ENCODE peak calls at places on chromosome 3, in nine cellular contexts. I, H, Z, V, E, C, F, P and R are unnamed samples.

GRCh38 chr3:44913868-44914468 is 39.6 kb downstream of the TGM4 start:
- DNase-seq in I (no peak), E (peak; percentile 81), V (peak; percentile 75), Z (peak; percentile 62), F (peak; percentile 52), C (no peak), H (peak; percentile 89), P (peak; percentile 87), R (peak; percentile 87)

GRCh38 chr3:107745354-107745753 is 222.6 kb downstream of the BBX start:
- DNase-seq in F (no peak), I (no peak), P (no peak), C (no peak), V (no peak), Z (no peak), H (no peak), E (no peak), R (no peak)

GRCh38 chr3:147030274-147030673 is 376.1 kb downstream of the ZIC4 start:
- DNase-seq in Z (no peak), V (no peak), C (no peak), F (no peak), E (no peak), P (no peak), I (no peak), H (no peak), R (no peak)

GRCh38 chr3:64586977-64587376 is 100.8 kb downstream of the ADAMTS9 start:
- DNase-seq in E (no peak), F (no peak), H (peak; percentile 8), C (no peak), I (no peak), Z (no peak), P (no peak), V (no peak), R (no peak)

GRCh38 chr3:58572634-58573230 is 4.5 kb downstream of the FAM107A start:
- DNase-seq in C (no peak), Z (no peak), E (no peak), P (no peak), I (no peak), F (no peak), H (no peak), V (no peak), R (no peak)

GRCh38 chr3:14627815-14628214 is 23.7 kb upstream of the CCDC174 start:
- DNase-seq in C (no peak), F (no peak), Z (no peak), E (no peak), I (no peak), V (no peak), P (no peak), H (no peak), R (no peak)

GRCh38 chr3:48891606-48892005 is 7.1 kb downstream of the SLC25A20 start:
- DNase-seq in P (peak; percentile 60), I (no peak), Z (no peak), V (no peak), F (no peak), C (no peak), H (no peak), E (no peak), R (no peak)

GRCh38 chr3:125186261-125186770 is 26.2 kb downstream of the SLC12A8 start:
- DNase-seq in H (no peak), I (no peak), E (no peak), C (no peak), F (no peak), Z (no peak), V (no peak), P (no peak), R (no peak)

GRCh38 chr3:16205156-16205870 is 30.8 kb downstream of the GALNT15 start:
- DNase-seq in Z (no peak), V (no peak), I (no peak), E (no peak), P (peak; percentile 97), C (no peak), F (no peak), H (no peak), R (no peak)

GRCh38 chr3:5264093-5264610 is 76.6 kb downstream of the EDEM1 start:
- DNase-seq in E (no peak), V (no peak), I (no peak), F (no peak), C (no peak), H (no peak), Z (no peak), P (no peak), R (no peak)

GRCh38 chr3:172293093-172293492 is 155.2 kb downstream of the GHSR start:
- DNase-seq in C (no peak), V (no peak), H (no peak), F (no peak), E (no peak), P (no peak), Z (no peak), I (no peak), R (no peak)

GRCh38 chr3:125374501-125374995 is 577 bp downstream of the ZNF148 start:
- DNase-seq in H (peak; percentile 83), F (no peak), I (no peak), C (no peak), Z (no peak), V (peak; percentile 30), P (peak; percentile 36), E (peak; percentile 62), R (peak; percentile 89)

DNA sequence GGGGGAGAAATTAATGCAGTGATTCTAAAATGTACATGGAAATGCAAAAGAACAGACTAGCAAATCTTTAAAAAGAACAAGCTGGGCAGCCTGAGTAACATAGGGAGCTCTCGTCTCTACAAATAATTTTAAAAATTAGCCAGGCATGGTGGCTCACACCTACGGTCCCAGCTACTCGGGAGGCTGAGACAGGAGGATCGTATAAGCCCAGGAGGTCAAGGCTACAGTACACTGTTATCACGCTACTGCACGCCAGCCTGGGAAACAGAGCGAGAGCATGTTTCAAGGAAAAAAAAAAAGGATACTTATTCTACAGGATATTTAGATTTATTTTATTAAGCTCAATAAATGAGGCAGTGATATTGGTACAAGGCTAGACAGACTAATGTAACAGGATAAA is 40.9 kb downstream of the STAG1 start:
- DNase-seq in E (no peak), H (no peak), C (no peak), Z (no peak), I (no peak), P (no peak), F (no peak), V (no peak), R (no peak)
- H3K36me3 ChIP-seq in E (no peaks in the 10 kb centered on the region), H (no peaks in the 10 kb centered on the region), C (peaks cover 19% of the 10 kb centered on the region), Z (no peaks in the 10 kb centered on the region), I (no peaks in the 10 kb centered on the region), P (no peaks in the 10 kb centered on the region), F (no peaks in the 10 kb centered on the region), V (peaks cover 7% of the 10 kb centered on the region), R (no peaks in the 10 kb centered on the region)

GRCh38 chr3:185687479-185687878 is 101.4 kb downstream of the SENP2 start:
- DNase-seq in C (no peak), F (no peak), I (no peak), H (no peak), P (peak; percentile 72), Z (no peak), E (no peak), V (no peak), R (no peak)

GRCh38 chr3:185680216-185680615 is 94.1 kb downstream of the SENP2 start:
- DNase-seq in I (no peak), Z (no peak), V (no peak), C (no peak), E (no peak), P (no peak), H (no peak), F (no peak), R (no peak)

GRCh38 chr3:185688808-185689207 is 102.7 kb downstream of the SENP2 start:
- DNase-seq in E (no peak), H (no peak), F (no peak), C (no peak), P (peak; percentile 99), Z (no peak), V (peak; percentile 50), I (no peak), R (no peak)

GRCh38 chr3:185685231-185686035 is 99.3 kb downstream of the SENP2 start:
- DNase-seq in V (no peak), Z (no peak), I (no peak), C (no peak), H (no peak), E (no peak), P (peak; percentile 70), F (no peak), R (no peak)
- H3K36me3 ChIP-seq in V (peaks cover 48% of the 10 kb centered on the region), Z (no peaks in the 10 kb centered on the region), I (peaks cover 7% of the 10 kb centered on the region), C (no peaks in the 10 kb centered on the region), H (peaks cover 21% of the 10 kb centered on the region), E (no peaks in the 10 kb centered on the region), P (peaks cover 42% of the 10 kb centered on the region), F (no peaks in the 10 kb centered on the region), R (peaks cover 14% of the 10 kb centered on the region)

GRCh38 chr3:129101370-129102138 is 20.1 kb downstream of the RAB43 start:
- DNase-seq in P (no peak), E (no peak), F (no peak), H (no peak), I (no peak), C (no peak), V (no peak), Z (no peak), R (no peak)
- H3K36me3 ChIP-seq in P (no peaks in the 10 kb centered on the region), E (no peaks in the 10 kb centered on the region), F (peaks cover 9% of the 10 kb centered on the region), H (no peaks in the 10 kb centered on the region), I (no peaks in the 10 kb centered on the region), C (peaks cover 14% of the 10 kb centered on the region), V (peaks cover 20% of the 10 kb centered on the region), Z (peaks cover 9% of the 10 kb centered on the region), R (peaks cover 2% of the 10 kb centered on the region)

GRCh38 chr3:23815879-23816278 is 10.1 kb downstream of the UBE2E1 start:
- DNase-seq in Z (no peak), I (no peak), E (no peak), H (no peak), F (no peak), P (peak; percentile 20), V (no peak), C (no peak), R (no peak)
- H3K36me3 ChIP-seq in Z (no peaks in the 10 kb centered on the region), I (no peaks in the 10 kb centered on the region), E (no peaks in the 10 kb centered on the region), H (no peaks in the 10 kb centered on the region), F (no peaks in the 10 kb centered on the region), P (peaks cover 41% of the 10 kb centered on the region), V (no peaks in the 10 kb centered on the region), C (peaks cover 8% of the 10 kb centered on the region), R (no peaks in the 10 kb centered on the region)

GRCh38 chr3:31762016-31762764 is 218.9 kb downstream of the OSBPL10 start:
- DNase-seq in C (no peak), F (no peak), H (no peak), I (no peak), Z (no peak), P (no peak), V (no peak), E (no peak), R (no peak)
- H3K36me3 ChIP-seq in C (no peaks in the 10 kb centered on the region), F (no peaks in the 10 kb centered on the region), H (no peaks in the 10 kb centered on the region), I (no peaks in the 10 kb centered on the region), Z (no peaks in the 10 kb centered on the region), P (no peaks in the 10 kb centered on the region), V (no peaks in the 10 kb centered on the region), E (no peaks in the 10 kb centered on the region), R (no peaks in the 10 kb centered on the region)

DNA sequence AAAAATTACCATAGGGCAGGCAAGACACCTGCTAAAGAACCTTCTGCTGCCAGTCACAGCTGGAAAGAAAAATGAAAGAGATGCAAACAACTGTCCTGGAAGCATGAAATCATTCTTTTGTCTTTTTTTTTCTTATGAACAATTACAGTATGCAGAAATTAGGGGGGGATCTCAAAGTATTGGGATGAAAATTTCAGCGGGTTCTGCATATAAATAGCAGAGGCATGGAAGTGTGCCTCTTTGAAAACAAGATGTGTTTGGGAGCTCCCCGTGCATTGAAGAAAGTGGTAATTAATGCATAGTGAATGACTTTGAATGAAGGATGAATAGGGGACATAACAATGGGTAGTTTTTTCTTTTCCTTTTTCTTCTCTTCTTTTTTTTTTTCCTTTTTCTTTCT is 431.2 kb downstream of the SOX2 start:
- DNase-seq in Z (no peak), V (no peak), E (no peak), F (no peak), H (peak; percentile 62), P (no peak), C (no peak), I (no peak), R (peak; percentile 17)
- H3K36me3 ChIP-seq in Z (no peaks in the 10 kb centered on the region), V (no peaks in the 10 kb centered on the region), E (no peaks in the 10 kb centered on the region), F (no peaks in the 10 kb centered on the region), H (no peaks in the 10 kb centered on the region), P (no peaks in the 10 kb centered on the region), C (no peaks in the 10 kb centered on the region), I (no peaks in the 10 kb centered on the region), R (no peaks in the 10 kb centered on the region)

GRCh38 chr3:38121832-38122461 is 15.0 kb downstream of the ACAA1 start:
- DNase-seq in I (peak; percentile 40), V (peak; percentile 22), E (peak; percentile 43), Z (no peak), H (no peak), F (no peak), C (no peak), P (no peak), R (peak; percentile 28)
- H3K36me3 ChIP-seq in I (peaks cover 75% of the 10 kb centered on the region), V (peaks cover 80% of the 10 kb centered on the region), E (peaks cover 6% of the 10 kb centered on the region), Z (peaks cover 57% of the 10 kb centered on the region), H (peaks cover 9% of the 10 kb centered on the region), F (peaks cover 30% of the 10 kb centered on the region), C (peaks cover 75% of the 10 kb centered on the region), P (peaks cover 57% of the 10 kb centered on the region), R (peaks cover 28% of the 10 kb centered on the region)